ENCODE peak calls at places on chromosomes 4 and X, in five cellular contexts. Z is nucleus accumbens; H is stimulated activated CD4-positive, alpha-beta T cell treated with anti-CD3 and anti-CD28 coated beads, Interleukin-15, amount 100 ng/mL, for 1 hour; J is activated CD4-positive, alpha-beta T cell treated with anti-CD3 and anti-CD28 coated beads, Interleukin-2, amount 50 U/mL, for 24 hours; Q is fibroblast of gingiva. B is an unnamed sample.

GRCh38 chr4:162523171-162523570 is 359.4 kb upstream of the FSTL5 start:
- DNase-seq in J (no peak), Z (no peak), H (no peak), Q (no peak), B (no peak)

GRCh38 chr4:176838611-176839411 is 46.1 kb upstream of the VEGFC start:
- DNase-seq in Z (no peak), H (no peak), J (no peak), Q (no peak), B (no peak)

GRCh38 chrX:38638952-38639529 is 77.7 kb downstream of the TSPAN7 start:
- DNase-seq in H (no peak), Q (no peak), Z (no peak), J (no peak), B (no peak)

GRCh38 chr4:74109116-74109791 is 10.3 kb upstream of the CXCL2 start:
- DNase-seq in Z (no peak), J (no peak), Q (peak), H (no peak), B (no peak)

GRCh38 chr4:5373327-5373726 is 322.0 kb downstream of the STK32B start:
- DNase-seq in J (no peak), Q (no peak), H (no peak), Z (no peak), B (no peak)

GRCh38 chrX:71637253-71637618 is 18.9 kb upstream of the CXCR3 start:
- DNase-seq in H (no peak), Z (no peak), Q (no peak), J (no peak), B (no peak)

GRCh38 chrX:39688576-39689373 is 409.0 kb downstream of the BCOR start:
- DNase-seq in Z (peak), Q (peak), H (no peak), J (no peak), B (no peak)

GRCh38 chrX:52425710-52426245 is 57.0 kb downstream of the XAGE2 start:
- DNase-seq in J (no peak), Z (no peak), Q (peak), H (no peak), B (no peak)

GRCh38 chr4:70915048-70915815 is 13.1 kb downstream of the MOB1B start:
- DNase-seq in H (no peak), J (no peak), Q (peak), Z (no peak), B (no peak)

GRCh38 chr4:48635310-48635709 is 144.8 kb downstream of the FRYL start:
- DNase-seq in Z (peak), H (no peak), J (peak), Q (no peak), B (no peak)